ENCODE peak calls at places on chromosomes 5 and 9, in four cellular contexts. X, K, W and P are unnamed samples.

GRCh38 chr9:129655142-129655541 is 10.3 kb upstream of the PRRX2 start:
- DNase-seq in X (no peak), K (no peak), W (no peak), P (no peak)

GRCh38 chr9:127694890-127695735 is 11.7 kb upstream of the CFAP157 start:
- DNase-seq in X (no peak), K (no peak), W (no peak), P (no peak)

GRCh38 chr5:122882836-122883235 is 37.4 kb downstream of the SNX24 start:
- DNase-seq in X (no peak), K (peak), W (no peak), P (no peak)

GRCh38 chr5:32668552-32668951 is 42.6 kb upstream of the NPR3 start:
- DNase-seq in X (no peak), K (no peak), W (no peak), P (no peak)

GRCh38 chr5:39759696-39760095 is 334.9 kb upstream of the DAB2 start:
- DNase-seq in X (no peak), K (no peak), W (no peak), P (no peak)

GRCh38 chr5:18754201-18754600 is 1119.9 kb downstream of the TAF11L14 start:
- DNase-seq in X (no peak), K (no peak), W (no peak), P (no peak)

GRCh38 chr5:30808996-30809395 is 384.5 kb upstream of the CDH6 start:
- DNase-seq in X (no peak), K (no peak), W (no peak), P (no peak)

GRCh38 chr5:36739751-36740221 is 133.4 kb downstream of the SLC1A3 start:
- DNase-seq in X (peak), K (peak), W (peak), P (peak)

GRCh38 chr9:69806642-69807041 is 14.0 kb upstream of the CFAP95 start:
- DNase-seq in X (no peak), K (no peak), W (no peak), P (no peak)
- TF ChIP-seq CTCF in X (no peak), K (no peak), W (no peak), P (no peak)

DNA sequence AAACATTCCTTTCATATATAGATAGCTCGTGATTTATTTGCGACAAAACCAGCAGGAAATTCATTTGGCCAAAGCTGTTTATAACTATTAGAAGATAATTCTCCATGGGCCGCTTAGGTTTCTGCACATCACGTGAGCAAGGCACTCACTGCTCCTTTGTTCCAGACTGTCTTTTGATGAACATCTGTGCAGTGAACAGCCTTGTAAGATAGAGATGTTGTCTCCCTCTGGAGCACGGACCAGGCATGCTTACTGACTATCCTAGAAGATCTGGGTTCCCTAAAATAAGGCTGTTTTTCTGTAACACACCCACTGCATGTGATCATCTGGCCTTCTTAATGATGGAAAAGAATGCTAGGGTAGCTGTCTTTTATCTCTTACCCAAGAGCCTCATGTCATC is 30.9 kb downstream of the YIPF5 start:
- DNase-seq in X (no peak), K (no peak), W (no peak), P (no peak)
- TF ChIP-seq CTCF in X (no peak), K (no peak), W (no peak), P (no peak)

GRCh38 chr5:101728933-101729332 is 567.2 kb downstream of the SLCO4C1 start:
- DNase-seq in X (no peak), K (no peak), W (no peak), P (no peak)
- TF ChIP-seq CTCF in X (no peak), K (no peak), W (no peak), P (no peak)

DNA sequence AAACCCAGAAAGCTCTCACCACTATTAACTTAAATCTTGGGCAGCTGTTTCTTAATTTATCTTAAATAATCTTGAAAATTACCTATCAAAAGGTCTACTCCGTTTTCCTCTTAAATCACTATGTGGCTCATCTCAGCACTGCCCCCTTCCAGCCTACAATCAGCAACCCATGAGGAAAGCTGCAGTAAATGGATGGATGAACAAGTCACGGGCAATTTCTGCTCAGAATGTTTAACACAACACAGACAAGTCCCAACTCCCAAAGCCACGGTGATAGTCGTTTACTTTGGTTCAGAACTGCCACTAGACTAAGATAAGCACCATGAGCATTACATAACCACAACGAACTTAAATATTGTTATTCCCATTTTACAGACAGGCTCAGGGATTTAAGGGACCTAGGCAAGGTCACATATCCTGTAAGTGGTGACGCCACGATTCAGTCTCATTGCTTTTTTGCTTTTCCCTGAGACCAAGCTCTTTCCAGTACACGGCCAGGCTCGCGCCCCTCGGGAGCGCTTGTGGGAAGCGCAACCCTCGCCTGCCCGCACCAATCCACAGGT is 2.0 kb upstream of the SMIM27 start:
- DNase-seq in X (no peak), K (no peak), W (no peak), P (peak)
- TF ChIP-seq CTCF in X (no peak), K (no peak), W (no peak), P (no peak)

DNA sequence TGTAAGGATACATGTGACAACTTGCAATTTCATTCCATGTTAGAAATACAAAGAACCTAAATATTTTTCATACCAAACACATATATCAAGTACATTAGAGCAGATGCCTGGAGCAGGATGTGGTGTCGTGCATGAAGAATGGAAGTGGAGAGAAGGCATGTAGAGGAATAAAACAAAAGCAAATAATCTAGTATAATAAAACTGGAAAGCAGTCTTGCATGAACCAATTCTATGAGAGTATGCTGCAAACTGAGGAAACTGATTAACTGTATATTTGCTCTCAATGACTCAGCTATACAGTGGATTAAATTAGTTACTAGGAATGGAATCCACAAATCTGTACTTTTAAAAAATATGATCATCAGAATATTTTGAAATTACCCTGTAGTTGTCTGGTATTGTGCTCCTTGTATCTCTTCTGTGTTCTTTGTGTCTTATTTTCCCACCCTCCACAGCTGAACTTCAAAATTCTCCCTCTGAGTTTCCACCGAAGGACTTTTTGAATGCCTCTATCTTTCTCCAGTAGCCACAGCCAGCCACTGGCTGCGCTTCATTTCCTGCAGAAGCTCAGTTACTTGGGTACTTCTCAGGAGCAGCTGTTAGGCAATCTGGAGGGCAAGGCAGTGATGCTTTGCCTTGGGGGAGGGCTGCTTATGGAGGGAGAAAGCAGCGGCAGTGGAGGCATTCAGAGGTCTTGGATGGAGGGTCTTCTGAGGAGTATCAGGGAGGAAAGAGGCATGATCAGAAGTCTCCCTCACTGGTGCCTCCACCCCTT is 608.0 kb downstream of the BRINP1 start:
- DNase-seq in X (no peak), K (no peak), W (no peak), P (no peak)
- TF ChIP-seq CTCF in X (no peak), K (no peak), W (no peak), P (no peak)

DNA sequence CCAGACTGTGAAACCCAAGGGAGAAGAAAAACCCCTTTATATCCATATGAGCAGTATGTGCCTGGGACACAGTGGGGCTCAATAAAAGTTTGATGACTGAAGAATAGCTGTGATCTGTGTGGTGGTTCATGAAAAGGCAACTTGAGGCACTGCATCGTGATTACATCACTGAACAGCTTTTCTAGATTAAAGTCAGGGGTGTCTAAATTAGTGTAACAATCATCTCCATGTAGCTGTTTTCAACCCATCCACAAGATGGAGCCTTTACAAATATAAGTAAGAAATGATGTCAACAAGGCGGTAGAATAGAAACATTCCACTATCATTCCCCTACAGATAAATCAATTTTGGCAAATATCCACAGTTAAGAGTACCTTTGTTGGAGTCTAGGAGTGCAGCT is 55.5 kb downstream of the PRRC1 start:
- DNase-seq in X (no peak), K (no peak), W (no peak), P (peak)
- TF ChIP-seq CTCF in X (no peak), K (no peak), W (no peak), P (no peak)

GRCh38 chr9:34591911-34592866 is 2.7 kb upstream of the CNTFR start:
- DNase-seq in X (no peak), K (no peak), W (no peak), P (peak)
- TF ChIP-seq CTCF in X (no peak), K (peak), W (peak), P (no peak)

GRCh38 chr5:113084402-113085083 is 107.9 kb downstream of the DCP2 start:
- DNase-seq in X (no peak), K (no peak), W (no peak), P (no peak)
- TF ChIP-seq CTCF in X (no peak), K (no peak), W (peak), P (no peak)

DNA sequence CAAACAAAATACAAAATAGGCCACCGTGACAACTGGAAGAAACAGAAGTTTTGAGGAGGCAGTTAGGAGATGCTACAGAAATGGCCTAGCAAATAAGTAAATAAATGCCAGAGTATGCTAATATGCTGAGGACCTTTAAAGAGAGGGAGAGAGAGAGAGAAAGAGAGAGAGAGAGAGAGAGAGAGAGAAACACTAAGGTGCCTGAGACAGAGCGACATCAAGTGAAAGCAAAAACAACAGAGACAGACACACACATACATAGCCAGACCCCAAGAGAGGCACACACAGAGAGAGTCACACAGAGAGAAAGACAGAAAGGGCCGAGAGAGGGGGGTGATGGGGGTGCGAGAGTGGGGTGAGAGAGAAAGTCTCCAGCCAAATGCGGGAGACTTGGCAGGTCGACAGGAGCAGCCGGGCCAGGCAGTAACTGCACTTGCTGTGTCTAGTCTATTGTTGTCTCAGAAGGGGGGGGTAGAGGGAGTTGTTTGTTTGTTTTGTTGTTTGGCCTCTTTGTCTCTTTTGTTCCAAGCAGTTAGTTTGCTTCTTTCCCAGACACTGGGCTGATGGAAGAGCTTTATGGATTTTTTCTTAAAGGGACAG is 30.1 kb upstream of the NFIB start:
- DNase-seq in X (no peak), K (no peak), W (no peak), P (no peak)
- TF ChIP-seq CTCF in X (no peak), K (no peak), W (no peak), P (no peak)